ENCODE peak calls at places on chromosomes 11 and 22, in eight cellular contexts. One of them, this sample, is unnamed.

GRCh38 chr22:20607157-20607907 is 99.9 kb downstream of the MED15 start:
- DNase-seq in IMR-90: no peak
- DNase-seq in spleen: peak
- DNase-seq in heart left ventricle: no peak
- DNase-seq in adrenal gland: no peak
- DNase-seq in body of pancreas: no peak
- DNase-seq in tibial nerve: no peak
- DNase-seq in A549: no peak
- DNase-seq in this sample: no peak

GRCh38 chr11:106326087-106326486 is 248.6 kb downstream of the AASDHPPT start:
- DNase-seq in heart left ventricle: no peak
- DNase-seq in tibial nerve: no peak
- DNase-seq in IMR-90: no peak
- DNase-seq in A549: no peak
- DNase-seq in spleen: no peak
- DNase-seq in adrenal gland: no peak
- DNase-seq in body of pancreas: no peak
- DNase-seq in this sample: no peak

GRCh38 chr11:69276165-69276564 is 17.8 kb upstream of the MYEOV start:
- DNase-seq in body of pancreas: no peak
- DNase-seq in heart left ventricle: no peak
- DNase-seq in spleen: no peak
- DNase-seq in tibial nerve: no peak
- DNase-seq in IMR-90: no peak
- DNase-seq in adrenal gland: no peak
- DNase-seq in A549: no peak
- DNase-seq in this sample: no peak

GRCh38 chr11:334264-335033 is 13.8 kb upstream of the IFITM3 start:
- DNase-seq in IMR-90: no peak
- DNase-seq in adrenal gland: no peak
- DNase-seq in tibial nerve: no peak
- DNase-seq in spleen: peak
- DNase-seq in heart left ventricle: no peak
- DNase-seq in body of pancreas: no peak
- DNase-seq in A549: no peak
- DNase-seq in this sample: no peak

GRCh38 chr11:36214484-36214883 is 74.7 kb downstream of the COMMD9 start:
- DNase-seq in tibial nerve: no peak
- DNase-seq in spleen: no peak
- DNase-seq in A549: no peak
- DNase-seq in body of pancreas: no peak
- DNase-seq in IMR-90: no peak
- DNase-seq in heart left ventricle: no peak
- DNase-seq in adrenal gland: no peak
- DNase-seq in this sample: no peak

GRCh38 chr11:11558352-11558751 is 63.5 kb downstream of the GALNT18 start:
- DNase-seq in adrenal gland: no peak
- DNase-seq in tibial nerve: no peak
- DNase-seq in A549: no peak
- DNase-seq in IMR-90: no peak
- DNase-seq in spleen: no peak
- DNase-seq in heart left ventricle: peak
- DNase-seq in body of pancreas: no peak
- DNase-seq in this sample: no peak

GRCh38 chr11:129849447-129850130 is 33.9 kb downstream of the TMEM45B start:
- DNase-seq in IMR-90: no peak
- DNase-seq in heart left ventricle: no peak
- DNase-seq in spleen: peak
- DNase-seq in body of pancreas: no peak
- DNase-seq in adrenal gland: no peak
- DNase-seq in tibial nerve: no peak
- DNase-seq in A549: no peak
- DNase-seq in this sample: no peak

GRCh38 chr11:1283091-1283511 is 26.3 kb downstream of the TOLLIP start:
- DNase-seq in adrenal gland: no peak
- DNase-seq in heart left ventricle: no peak
- DNase-seq in spleen: peak
- DNase-seq in body of pancreas: no peak
- DNase-seq in A549: no peak
- DNase-seq in IMR-90: no peak
- DNase-seq in tibial nerve: no peak
- DNase-seq in this sample: no peak

GRCh38 chr11:46701078-46701654 is 335 bp downstream of the ZNF408 start:
- DNase-seq in heart left ventricle: no peak
- DNase-seq in adrenal gland: no peak
- DNase-seq in spleen: peak
- DNase-seq in body of pancreas: no peak
- DNase-seq in A549: no peak
- DNase-seq in tibial nerve: no peak
- DNase-seq in IMR-90: no peak
- DNase-seq in this sample: no peak

GRCh38 chr22:30636226-30637077 is 871 bp downstream of the SLC35E4 start:
- DNase-seq in heart left ventricle: peak
- DNase-seq in A549: no peak
- DNase-seq in IMR-90: no peak
- DNase-seq in body of pancreas: peak
- DNase-seq in tibial nerve: no peak
- DNase-seq in spleen: peak
- DNase-seq in adrenal gland: peak
- DNase-seq in this sample: no peak

GRCh38 chr22:27045103-27045940 is 387.9 kb downstream of the MIAT start:
- DNase-seq in IMR-90: peak
- DNase-seq in heart left ventricle: no peak
- DNase-seq in A549: peak
- DNase-seq in tibial nerve: no peak
- DNase-seq in spleen: no peak
- DNase-seq in body of pancreas: peak
- DNase-seq in adrenal gland: no peak
- DNase-seq in this sample: peak

GRCh38 chr22:31193092-31193491 is 19.0 kb upstream of the LIMK2 start:
- DNase-seq in tibial nerve: no peak
- DNase-seq in spleen: no peak
- DNase-seq in heart left ventricle: no peak
- DNase-seq in A549: no peak
- DNase-seq in body of pancreas: no peak
- DNase-seq in IMR-90: no peak
- DNase-seq in adrenal gland: no peak
- DNase-seq in this sample: no peak

GRCh38 chr11:50174189-50174588 is 141.5 kb downstream of the OR4C45 start:
- DNase-seq in body of pancreas: no peak
- DNase-seq in IMR-90: peak
- DNase-seq in spleen: no peak
- DNase-seq in adrenal gland: no peak
- DNase-seq in A549: no peak
- DNase-seq in heart left ventricle: no peak
- DNase-seq in tibial nerve: no peak
- DNase-seq in this sample: no peak

GRCh38 chr11:87926250-87926970 is 248.8 kb downstream of the RAB38 start:
- DNase-seq in heart left ventricle: no peak
- DNase-seq in IMR-90: peak
- DNase-seq in spleen: no peak
- DNase-seq in A549: no peak
- DNase-seq in adrenal gland: no peak
- DNase-seq in body of pancreas: no peak
- DNase-seq in tibial nerve: no peak
- DNase-seq in this sample: no peak

GRCh38 chr11:11586465-11586864 is 35.3 kb downstream of the GALNT18 start:
- DNase-seq in body of pancreas: no peak
- DNase-seq in tibial nerve: no peak
- DNase-seq in adrenal gland: no peak
- DNase-seq in IMR-90: no peak
- DNase-seq in heart left ventricle: no peak
- DNase-seq in A549: no peak
- DNase-seq in spleen: no peak
- DNase-seq in this sample: no peak

GRCh38 chr11:100340416-100341323 is 346.4 kb upstream of the ARHGAP42 start:
- DNase-seq in spleen: no peak
- DNase-seq in adrenal gland: peak
- DNase-seq in tibial nerve: no peak
- DNase-seq in IMR-90: no peak
- DNase-seq in heart left ventricle: no peak
- DNase-seq in body of pancreas: no peak
- DNase-seq in A549: no peak
- DNase-seq in this sample: no peak

DNA sequence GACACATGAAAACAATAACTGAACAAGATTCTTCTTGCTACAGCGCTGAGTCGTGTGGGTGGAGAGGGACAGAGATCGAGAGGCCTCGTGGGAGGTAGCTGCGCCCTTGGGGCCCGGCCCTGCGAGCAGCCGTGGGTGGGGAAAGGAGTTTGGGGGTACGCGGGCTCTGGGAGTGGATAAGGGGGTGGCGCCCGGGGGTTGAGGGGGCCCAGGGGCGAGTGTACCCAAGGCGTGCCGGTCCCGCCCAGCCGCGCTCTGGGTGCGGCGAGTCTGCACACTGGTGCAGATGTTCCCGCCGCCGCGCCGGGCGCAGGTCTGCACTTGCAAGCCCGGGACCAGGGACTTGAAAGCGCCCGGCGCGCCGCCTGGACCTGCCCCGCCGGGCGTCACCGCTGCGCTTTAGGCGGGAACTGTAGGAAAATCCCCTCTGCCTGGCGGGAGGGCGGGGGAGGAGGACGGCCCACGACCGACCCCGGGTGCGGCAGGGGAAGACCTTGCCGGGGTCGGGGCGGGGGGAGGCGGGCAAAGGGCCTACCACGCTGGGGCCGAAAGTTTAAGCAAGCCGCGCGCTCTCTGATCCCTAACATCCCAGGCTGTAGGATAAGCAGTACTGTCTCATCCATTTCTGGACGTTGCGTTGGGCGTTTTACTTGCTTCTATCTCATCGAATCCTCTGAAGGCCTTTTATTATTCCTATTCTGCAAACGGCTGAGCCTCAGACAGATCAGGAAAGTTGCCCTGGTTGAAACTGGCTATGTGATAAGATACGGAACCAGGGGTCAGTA is 1.4 kb upstream of the KREMEN1 start:
- DNase-seq in body of pancreas: peak
- DNase-seq in A549: no peak
- DNase-seq in heart left ventricle: no peak
- DNase-seq in spleen: peak
- DNase-seq in adrenal gland: no peak
- DNase-seq in IMR-90: peak
- DNase-seq in tibial nerve: no peak
- DNase-seq in this sample: no peak
- TF ChIP-seq POLR2A in body of pancreas: no peak
- TF ChIP-seq POLR2A in A549: no peak
- TF ChIP-seq POLR2A in heart left ventricle: no peak
- TF ChIP-seq POLR2A in spleen: no peak
- TF ChIP-seq POLR2A in adrenal gland: no peak
- TF ChIP-seq POLR2A in IMR-90: no peak
- TF ChIP-seq POLR2A in tibial nerve: no peak
- TF ChIP-seq POLR2A in this sample: no peak

GRCh38 chr11:125071408-125071807 is 8.3 kb downstream of the SLC37A2 start:
- DNase-seq in heart left ventricle: no peak
- DNase-seq in spleen: peak
- DNase-seq in adrenal gland: peak
- DNase-seq in IMR-90: no peak
- DNase-seq in tibial nerve: peak
- DNase-seq in body of pancreas: no peak
- DNase-seq in A549: no peak
- DNase-seq in this sample: no peak

GRCh38 chr11:125072961-125073590 is 10.0 kb downstream of the SLC37A2 start:
- DNase-seq in body of pancreas: no peak
- DNase-seq in tibial nerve: no peak
- DNase-seq in spleen: peak
- DNase-seq in IMR-90: no peak
- DNase-seq in adrenal gland: peak
- DNase-seq in heart left ventricle: no peak
- DNase-seq in A549: no peak
- DNase-seq in this sample: no peak

GRCh38 chr11:125073616-125074483 is 10.7 kb downstream of the SLC37A2 start:
- DNase-seq in body of pancreas: no peak
- DNase-seq in IMR-90: no peak
- DNase-seq in heart left ventricle: no peak
- DNase-seq in A549: no peak
- DNase-seq in tibial nerve: no peak
- DNase-seq in adrenal gland: peak
- DNase-seq in spleen: peak
- DNase-seq in this sample: no peak

GRCh38 chr11:125071831-125072209 is 8.7 kb downstream of the SLC37A2 start:
- DNase-seq in spleen: peak
- DNase-seq in tibial nerve: no peak
- DNase-seq in adrenal gland: peak
- DNase-seq in IMR-90: no peak
- DNase-seq in body of pancreas: no peak
- DNase-seq in heart left ventricle: no peak
- DNase-seq in A549: no peak
- DNase-seq in this sample: no peak

GRCh38 chr11:125072210-125072960 is 9.3 kb downstream of the SLC37A2 start:
- DNase-seq in body of pancreas: no peak
- DNase-seq in A549: no peak
- DNase-seq in heart left ventricle: no peak
- DNase-seq in spleen: peak
- DNase-seq in adrenal gland: peak
- DNase-seq in IMR-90: no peak
- DNase-seq in tibial nerve: peak
- DNase-seq in this sample: no peak
- TF ChIP-seq POLR2A in body of pancreas: no peak
- TF ChIP-seq POLR2A in A549: no peak
- TF ChIP-seq POLR2A in heart left ventricle: no peak
- TF ChIP-seq POLR2A in spleen: no peak
- TF ChIP-seq POLR2A in adrenal gland: no peak
- TF ChIP-seq POLR2A in IMR-90: no peak
- TF ChIP-seq POLR2A in tibial nerve: no peak
- TF ChIP-seq POLR2A in this sample: no peak

GRCh38 chr22:41828516-41828915 is 4.4 kb upstream of the SREBF2 start:
- DNase-seq in tibial nerve: no peak
- DNase-seq in A549: no peak
- DNase-seq in heart left ventricle: no peak
- DNase-seq in IMR-90: no peak
- DNase-seq in body of pancreas: peak
- DNase-seq in adrenal gland: no peak
- DNase-seq in spleen: no peak
- DNase-seq in this sample: no peak
- TF ChIP-seq POLR2A in tibial nerve: no peak
- TF ChIP-seq POLR2A in A549: no peak
- TF ChIP-seq POLR2A in heart left ventricle: no peak
- TF ChIP-seq POLR2A in IMR-90: no peak
- TF ChIP-seq POLR2A in body of pancreas: no peak
- TF ChIP-seq POLR2A in adrenal gland: no peak
- TF ChIP-seq POLR2A in spleen: no peak
- TF ChIP-seq POLR2A in this sample: no peak

DNA sequence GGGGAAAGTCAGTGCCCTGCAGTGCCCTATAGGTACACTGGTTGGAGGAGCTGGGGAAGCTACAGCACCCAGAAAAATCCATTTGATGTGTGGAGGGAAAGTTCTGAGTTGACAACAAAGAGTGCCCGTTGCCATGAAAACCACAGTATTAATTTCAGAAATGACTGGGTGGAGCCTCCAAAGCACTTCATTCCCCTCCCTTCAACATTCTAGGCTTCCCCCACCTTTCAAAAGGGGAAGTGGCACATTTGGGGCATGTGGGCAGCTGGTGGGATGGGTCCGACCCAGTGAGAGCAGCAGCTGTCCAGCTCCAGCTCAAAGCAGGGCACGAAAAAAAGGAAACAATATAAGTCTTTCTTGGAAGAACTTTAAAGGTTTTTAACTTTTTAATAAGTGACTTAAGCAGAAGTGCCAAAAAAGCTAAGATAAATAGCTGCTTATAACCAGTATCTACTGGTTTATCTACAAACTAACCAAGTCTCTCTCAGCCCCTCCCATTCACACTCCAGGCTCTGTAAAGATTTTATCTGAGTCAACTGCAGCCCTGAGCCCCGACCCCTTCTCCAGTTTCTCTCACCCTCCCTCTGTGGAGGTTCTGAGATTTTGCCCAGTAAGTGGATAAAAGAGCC is 9.0 kb upstream of the AHNAK start:
- DNase-seq in spleen: no peak
- DNase-seq in heart left ventricle: no peak
- DNase-seq in adrenal gland: no peak
- DNase-seq in tibial nerve: peak
- DNase-seq in IMR-90: peak
- DNase-seq in A549: peak
- DNase-seq in body of pancreas: no peak
- DNase-seq in this sample: no peak
- TF ChIP-seq POLR2A in spleen: no peak
- TF ChIP-seq POLR2A in heart left ventricle: no peak
- TF ChIP-seq POLR2A in adrenal gland: no peak
- TF ChIP-seq POLR2A in tibial nerve: no peak
- TF ChIP-seq POLR2A in IMR-90: no peak
- TF ChIP-seq POLR2A in A549: no peak
- TF ChIP-seq POLR2A in body of pancreas: no peak
- TF ChIP-seq POLR2A in this sample: no peak

This sample was measured in H54.